ENCODE peak calls at places on chromosomes 5 and 9, in eight cellular contexts. One of them, this sample, is unnamed.

GRCh38 chr9:89579741-89580395 is 24.9 kb upstream of the GADD45G start:
- DNase-seq in effector memory CD4-positive, alpha-beta T cell: no peak
- DNase-seq in upper lobe of left lung: no peak
- DNase-seq in ascending aorta: no peak
- DNase-seq in heart left ventricle: no peak
- DNase-seq in mucosa of descending colon: no peak
- DNase-seq in HFF-Myc: no peak
- DNase-seq in endodermal cell: no peak
- DNase-seq in this sample: peak

GRCh38 chr9:128689293-128689770 is 310 bp downstream of the SET start:
- DNase-seq in mucosa of descending colon: no peak
- DNase-seq in effector memory CD4-positive, alpha-beta T cell: peak
- DNase-seq in endodermal cell: peak
- DNase-seq in heart left ventricle: peak
- DNase-seq in HFF-Myc: no peak
- DNase-seq in ascending aorta: no peak
- DNase-seq in upper lobe of left lung: no peak
- DNase-seq in this sample: no peak

GRCh38 chr9:131545003-131545785 is at the start of gene PRRT1B:
- DNase-seq in effector memory CD4-positive, alpha-beta T cell: no peak
- DNase-seq in heart left ventricle: no peak
- DNase-seq in endodermal cell: no peak
- DNase-seq in mucosa of descending colon: peak
- DNase-seq in upper lobe of left lung: peak
- DNase-seq in ascending aorta: no peak
- DNase-seq in HFF-Myc: no peak
- DNase-seq in this sample: no peak

GRCh38 chr5:126972062-126972895 is 58.1 kb downstream of the MARCHF3 start:
- DNase-seq in HFF-Myc: no peak
- DNase-seq in ascending aorta: no peak
- DNase-seq in heart left ventricle: no peak
- DNase-seq in mucosa of descending colon: no peak
- DNase-seq in endodermal cell: no peak
- DNase-seq in upper lobe of left lung: no peak
- DNase-seq in effector memory CD4-positive, alpha-beta T cell: no peak
- DNase-seq in this sample: no peak

GRCh38 chr9:38371495-38371894 is 21.0 kb upstream of the ALDH1B1 start:
- DNase-seq in upper lobe of left lung: no peak
- DNase-seq in heart left ventricle: no peak
- DNase-seq in ascending aorta: no peak
- DNase-seq in effector memory CD4-positive, alpha-beta T cell: no peak
- DNase-seq in HFF-Myc: no peak
- DNase-seq in endodermal cell: peak
- DNase-seq in mucosa of descending colon: no peak
- DNase-seq in this sample: no peak

GRCh38 chr5:168366124-168366523 is 74.7 kb downstream of the WWC1 start:
- DNase-seq in upper lobe of left lung: no peak
- DNase-seq in mucosa of descending colon: no peak
- DNase-seq in effector memory CD4-positive, alpha-beta T cell: no peak
- DNase-seq in endodermal cell: peak
- DNase-seq in heart left ventricle: no peak
- DNase-seq in ascending aorta: no peak
- DNase-seq in HFF-Myc: peak
- DNase-seq in this sample: no peak

GRCh38 chr5:1515921-1516571 is 7.7 kb downstream of the LPCAT1 start:
- DNase-seq in heart left ventricle: peak
- DNase-seq in mucosa of descending colon: peak
- DNase-seq in ascending aorta: peak
- DNase-seq in HFF-Myc: no peak
- DNase-seq in effector memory CD4-positive, alpha-beta T cell: no peak
- DNase-seq in upper lobe of left lung: peak
- DNase-seq in endodermal cell: peak
- DNase-seq in this sample: no peak

GRCh38 chr5:141495456-141495811 is 6.6 kb downstream of the PCDHGC5 start:
- DNase-seq in HFF-Myc: no peak
- DNase-seq in mucosa of descending colon: no peak
- DNase-seq in endodermal cell: no peak
- DNase-seq in ascending aorta: no peak
- DNase-seq in upper lobe of left lung: no peak
- DNase-seq in heart left ventricle: no peak
- DNase-seq in effector memory CD4-positive, alpha-beta T cell: no peak
- DNase-seq in this sample: no peak

GRCh38 chr5:127290946-127291763 is 559 bp downstream of the MEGF10 start:
- DNase-seq in endodermal cell: peak
- DNase-seq in heart left ventricle: no peak
- DNase-seq in ascending aorta: no peak
- DNase-seq in effector memory CD4-positive, alpha-beta T cell: no peak
- DNase-seq in mucosa of descending colon: peak
- DNase-seq in HFF-Myc: no peak
- DNase-seq in upper lobe of left lung: peak
- DNase-seq in this sample: no peak

GRCh38 chr5:153372433-153373167 is 117.9 kb upstream of the GRIA1 start:
- DNase-seq in ascending aorta: no peak
- DNase-seq in mucosa of descending colon: no peak
- DNase-seq in endodermal cell: no peak
- DNase-seq in heart left ventricle: no peak
- DNase-seq in upper lobe of left lung: no peak
- DNase-seq in effector memory CD4-positive, alpha-beta T cell: no peak
- DNase-seq in HFF-Myc: no peak
- DNase-seq in this sample: no peak

GRCh38 chr5:140658870-140659269 is 5.8 kb upstream of the WDR55 start:
- DNase-seq in endodermal cell: no peak
- DNase-seq in HFF-Myc: no peak
- DNase-seq in effector memory CD4-positive, alpha-beta T cell: no peak
- DNase-seq in mucosa of descending colon: no peak
- DNase-seq in ascending aorta: no peak
- DNase-seq in upper lobe of left lung: no peak
- DNase-seq in heart left ventricle: no peak
- DNase-seq in this sample: no peak

GRCh38 chr5:114358329-114358728 is 3.5 kb upstream of the KCNN2 start:
- DNase-seq in effector memory CD4-positive, alpha-beta T cell: no peak
- DNase-seq in heart left ventricle: no peak
- DNase-seq in upper lobe of left lung: no peak
- DNase-seq in ascending aorta: no peak
- DNase-seq in endodermal cell: no peak
- DNase-seq in HFF-Myc: no peak
- DNase-seq in mucosa of descending colon: no peak
- DNase-seq in this sample: no peak

GRCh38 chr5:84393969-84394368 is 9.3 kb upstream of the EDIL3 start:
- DNase-seq in ascending aorta: no peak
- DNase-seq in endodermal cell: no peak
- DNase-seq in heart left ventricle: no peak
- DNase-seq in mucosa of descending colon: no peak
- DNase-seq in effector memory CD4-positive, alpha-beta T cell: no peak
- DNase-seq in upper lobe of left lung: no peak
- DNase-seq in HFF-Myc: no peak
- DNase-seq in this sample: no peak

GRCh38 chr5:72065751-72066255 is 41.5 kb upstream of the MAP1B start:
- DNase-seq in heart left ventricle: no peak
- DNase-seq in endodermal cell: peak
- DNase-seq in HFF-Myc: no peak
- DNase-seq in mucosa of descending colon: no peak
- DNase-seq in upper lobe of left lung: no peak
- DNase-seq in ascending aorta: no peak
- DNase-seq in effector memory CD4-positive, alpha-beta T cell: no peak
- DNase-seq in this sample: no peak

GRCh38 chr9:117444466-117444865 is 29.6 kb upstream of the ASTN2 start:
- DNase-seq in HFF-Myc: no peak
- DNase-seq in endodermal cell: no peak
- DNase-seq in mucosa of descending colon: no peak
- DNase-seq in ascending aorta: no peak
- DNase-seq in effector memory CD4-positive, alpha-beta T cell: no peak
- DNase-seq in heart left ventricle: no peak
- DNase-seq in upper lobe of left lung: no peak
- DNase-seq in this sample: no peak

GRCh38 chr9:123329329-123329955 is 26.6 kb upstream of the CRB2 start:
- DNase-seq in effector memory CD4-positive, alpha-beta T cell: no peak
- DNase-seq in mucosa of descending colon: peak
- DNase-seq in HFF-Myc: no peak
- DNase-seq in upper lobe of left lung: no peak
- DNase-seq in ascending aorta: no peak
- DNase-seq in endodermal cell: no peak
- DNase-seq in heart left ventricle: no peak
- DNase-seq in this sample: no peak

GRCh38 chr5:150176745-150177485 is 10.3 kb downstream of the CDX1 start:
- DNase-seq in HFF-Myc: no peak
- DNase-seq in effector memory CD4-positive, alpha-beta T cell: no peak
- DNase-seq in endodermal cell: no peak
- DNase-seq in heart left ventricle: no peak
- DNase-seq in mucosa of descending colon: peak
- DNase-seq in ascending aorta: no peak
- DNase-seq in upper lobe of left lung: no peak
- DNase-seq in this sample: no peak

GRCh38 chr5:145162641-145163040 is 672.5 kb downstream of the PRELID2 start:
- DNase-seq in effector memory CD4-positive, alpha-beta T cell: no peak
- DNase-seq in endodermal cell: no peak
- DNase-seq in upper lobe of left lung: no peak
- DNase-seq in heart left ventricle: no peak
- DNase-seq in ascending aorta: no peak
- DNase-seq in mucosa of descending colon: no peak
- DNase-seq in HFF-Myc: no peak
- DNase-seq in this sample: no peak

GRCh38 chr5:145157841-145158240 is 677.3 kb downstream of the PRELID2 start:
- DNase-seq in effector memory CD4-positive, alpha-beta T cell: no peak
- DNase-seq in ascending aorta: no peak
- DNase-seq in HFF-Myc: no peak
- DNase-seq in upper lobe of left lung: no peak
- DNase-seq in mucosa of descending colon: no peak
- DNase-seq in heart left ventricle: no peak
- DNase-seq in endodermal cell: no peak
- DNase-seq in this sample: no peak

GRCh38 chr5:145160679-145161078 is 674.5 kb downstream of the PRELID2 start:
- DNase-seq in effector memory CD4-positive, alpha-beta T cell: no peak
- DNase-seq in HFF-Myc: no peak
- DNase-seq in endodermal cell: no peak
- DNase-seq in upper lobe of left lung: no peak
- DNase-seq in ascending aorta: no peak
- DNase-seq in mucosa of descending colon: no peak
- DNase-seq in heart left ventricle: no peak
- DNase-seq in this sample: no peak

GRCh38 chr5:145161384-145161783 is 673.8 kb downstream of the PRELID2 start:
- DNase-seq in effector memory CD4-positive, alpha-beta T cell: no peak
- DNase-seq in HFF-Myc: no peak
- DNase-seq in heart left ventricle: no peak
- DNase-seq in upper lobe of left lung: no peak
- DNase-seq in endodermal cell: no peak
- DNase-seq in ascending aorta: no peak
- DNase-seq in mucosa of descending colon: no peak
- DNase-seq in this sample: no peak

DNA sequence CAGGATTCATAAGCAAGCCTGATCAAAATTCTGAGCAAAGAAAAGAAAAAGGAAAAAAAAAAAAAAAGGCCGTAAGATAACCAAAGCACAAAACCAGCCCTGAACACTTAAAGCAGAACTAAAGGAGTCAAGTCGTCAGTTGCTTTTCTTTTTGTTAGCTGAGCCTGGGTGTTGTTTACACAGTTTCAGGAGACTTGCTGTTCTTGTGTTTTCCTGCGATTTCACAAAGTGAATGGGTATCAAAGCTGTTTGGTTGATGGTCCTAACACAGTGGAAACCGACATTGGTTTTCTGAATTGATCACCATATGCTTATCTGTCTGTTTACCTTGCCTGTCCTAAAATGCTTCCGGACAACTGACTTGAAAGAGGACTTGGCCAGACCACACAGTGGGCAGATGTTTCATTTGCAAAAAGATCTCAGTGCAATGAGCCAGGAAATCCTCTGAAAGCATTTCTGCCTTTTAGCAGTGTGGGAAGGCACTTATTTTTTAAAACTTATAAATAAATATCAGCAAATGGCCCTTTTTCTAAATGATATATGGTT is 676.4 kb downstream of the PRELID2 start:
- DNase-seq in upper lobe of left lung: no peak
- DNase-seq in endodermal cell: no peak
- DNase-seq in HFF-Myc: no peak
- DNase-seq in heart left ventricle: no peak
- DNase-seq in mucosa of descending colon: no peak
- DNase-seq in effector memory CD4-positive, alpha-beta T cell: no peak
- DNase-seq in ascending aorta: no peak
- DNase-seq in this sample: no peak
- H3K4me3 ChIP-seq in upper lobe of left lung: no peak
- H3K4me3 ChIP-seq in endodermal cell: peak
- H3K4me3 ChIP-seq in HFF-Myc: no peak
- H3K4me3 ChIP-seq in heart left ventricle: no peak
- H3K4me3 ChIP-seq in mucosa of descending colon: no peak
- H3K4me3 ChIP-seq in effector memory CD4-positive, alpha-beta T cell: no peak
- H3K4me3 ChIP-seq in ascending aorta: no peak
- H3K4me3 ChIP-seq in this sample: no peak

GRCh38 chr5:160262151-160262550 is 32.8 kb downstream of the FABP6 start:
- DNase-seq in endodermal cell: peak
- DNase-seq in HFF-Myc: no peak
- DNase-seq in heart left ventricle: no peak
- DNase-seq in upper lobe of left lung: no peak
- DNase-seq in ascending aorta: no peak
- DNase-seq in effector memory CD4-positive, alpha-beta T cell: no peak
- DNase-seq in mucosa of descending colon: no peak
- DNase-seq in this sample: no peak
- H3K4me3 ChIP-seq in endodermal cell: no peak
- H3K4me3 ChIP-seq in HFF-Myc: no peak
- H3K4me3 ChIP-seq in heart left ventricle: no peak
- H3K4me3 ChIP-seq in upper lobe of left lung: no peak
- H3K4me3 ChIP-seq in ascending aorta: no peak
- H3K4me3 ChIP-seq in effector memory CD4-positive, alpha-beta T cell: no peak
- H3K4me3 ChIP-seq in mucosa of descending colon: no peak
- H3K4me3 ChIP-seq in this sample: no peak

GRCh38 chr9:133516256-133516960 is 8.4 kb downstream of the MYMK start:
- DNase-seq in heart left ventricle: peak
- DNase-seq in endodermal cell: no peak
- DNase-seq in effector memory CD4-positive, alpha-beta T cell: no peak
- DNase-seq in mucosa of descending colon: no peak
- DNase-seq in upper lobe of left lung: peak
- DNase-seq in HFF-Myc: no peak
- DNase-seq in ascending aorta: no peak
- DNase-seq in this sample: no peak
- H3K4me3 ChIP-seq in heart left ventricle: no peak
- H3K4me3 ChIP-seq in endodermal cell: no peak
- H3K4me3 ChIP-seq in effector memory CD4-positive, alpha-beta T cell: no peak
- H3K4me3 ChIP-seq in mucosa of descending colon: no peak
- H3K4me3 ChIP-seq in upper lobe of left lung: no peak
- H3K4me3 ChIP-seq in HFF-Myc: no peak
- H3K4me3 ChIP-seq in ascending aorta: no peak
- H3K4me3 ChIP-seq in this sample: no peak

DNA sequence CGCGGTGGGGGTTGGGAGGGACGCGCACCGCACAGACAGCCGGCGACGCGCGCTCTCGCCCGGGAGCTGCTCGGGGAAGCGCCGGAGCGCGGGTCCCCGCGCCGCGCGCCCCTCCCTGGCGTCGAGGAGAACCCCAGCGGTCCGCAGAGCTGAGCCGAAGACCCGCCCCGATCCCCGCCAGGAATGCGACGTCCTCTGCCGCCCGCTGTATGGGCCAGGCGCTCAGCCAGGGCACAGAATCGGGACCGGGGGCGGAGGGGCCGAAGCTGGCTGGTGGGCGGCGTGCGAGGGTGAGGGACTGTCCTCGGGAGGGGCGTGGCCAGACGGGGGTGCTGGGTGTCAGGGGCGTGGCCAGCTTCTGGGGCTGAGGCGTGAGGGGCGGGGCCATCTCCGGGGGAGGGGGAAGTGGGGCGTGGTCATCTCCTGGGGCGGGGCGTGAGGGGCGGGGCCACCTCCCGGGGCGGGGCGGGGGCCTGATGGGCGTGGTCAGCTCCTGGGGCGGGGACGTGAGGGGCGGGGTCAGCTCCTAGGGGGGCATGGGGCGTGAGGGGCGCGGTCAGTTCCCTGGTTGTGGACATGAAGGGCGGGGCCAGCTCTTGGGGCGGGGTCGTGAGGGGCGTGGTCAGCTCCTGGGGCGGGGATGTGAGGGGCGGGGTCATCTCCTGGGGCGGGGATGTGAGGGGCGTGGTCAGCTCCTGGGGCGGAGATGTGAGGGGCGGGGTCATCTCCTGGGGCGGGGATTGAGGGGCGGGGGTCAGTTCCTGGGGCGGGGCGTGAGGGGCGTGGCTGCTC is 965 bp downstream of the PTGDS start:
- DNase-seq in endodermal cell: peak
- DNase-seq in upper lobe of left lung: peak
- DNase-seq in ascending aorta: no peak
- DNase-seq in HFF-Myc: no peak
- DNase-seq in mucosa of descending colon: peak
- DNase-seq in heart left ventricle: peak
- DNase-seq in effector memory CD4-positive, alpha-beta T cell: peak
- DNase-seq in this sample: peak
- H3K4me3 ChIP-seq in endodermal cell: peak
- H3K4me3 ChIP-seq in upper lobe of left lung: peak
- H3K4me3 ChIP-seq in ascending aorta: peak
- H3K4me3 ChIP-seq in HFF-Myc: peak
- H3K4me3 ChIP-seq in mucosa of descending colon: no peak
- H3K4me3 ChIP-seq in heart left ventricle: peak
- H3K4me3 ChIP-seq in effector memory CD4-positive, alpha-beta T cell: peak
- H3K4me3 ChIP-seq in this sample: no peak